ENCODE peak calls at places on chromosome 10, in eight cellular contexts. B is NCI-H1417 treated with DMSO at 0.1 percent for 48 hours; C is body of pancreas; K is mesothelial cell of epicardium; A is CD8-positive, alpha-beta memory T cell; U is dermis blood vessel endothelial cell; S is MCF 10A; N is NCI-H1105. Z is an unnamed sample.

GRCh38 chr10:102420443-102420809 is 210 bp upstream of the FBXL15 start:
- DNase-seq in B (no peak), C (peak; percentile 90), K (no peak), A (no peak), U (no peak), S (no peak), N (peak; percentile 70), Z (no peak)

GRCh38 chr10:49394933-49395740 is 752 bp downstream of the DRGX start:
- DNase-seq in B (no peak), C (no peak), K (no peak), A (no peak), U (no peak), S (no peak), N (no peak), Z (no peak)

GRCh38 chr10:121823993-121824463 is 103.8 kb downstream of the ATE1 start:
- DNase-seq in B (no peak), C (no peak), K (no peak), A (no peak), U (peak; percentile 66), S (peak; percentile 50), N (no peak), Z (peak; percentile 7)

GRCh38 chr10:43268491-43268890 is 1.6 kb upstream of the RASGEF1A start:
- DNase-seq in B (no peak), C (no peak), K (no peak), A (no peak), U (no peak), S (no peak), N (no peak), Z (no peak)

GRCh38 chr10:970311-971149 is 17.7 kb upstream of the GTPBP4 start:
- DNase-seq in B (peak; percentile 44), C (peak; percentile 35), K (no peak), A (no peak), U (no peak), S (no peak), N (peak; percentile 10), Z (no peak)

GRCh38 chr10:114458955-114459354 is 54.7 kb upstream of the AFAP1L2 start:
- DNase-seq in B (no peak), C (peak; percentile 68), K (no peak), A (no peak), U (peak; percentile 53), S (peak; percentile 46), N (no peak), Z (no peak)

GRCh38 chr10:26448706-26449435 is 10.7 kb downstream of the APBB1IP start:
- DNase-seq in B (no peak), C (no peak), K (no peak), A (peak; percentile 59), U (no peak), S (no peak), N (no peak), Z (peak; percentile 44)

GRCh38 chr10:28730031-28730778 is 52.9 kb downstream of the BAMBI start:
- DNase-seq in B (no peak), C (no peak), K (no peak), A (no peak), U (no peak), S (no peak), N (no peak), Z (no peak)

GRCh38 chr10:35328404-35329037 is 7.8 kb upstream of the CCNY start:
- DNase-seq in B (no peak), C (no peak), K (no peak), A (no peak), U (no peak), S (no peak), N (no peak), Z (no peak)

GRCh38 chr10:11175823-11176243 is 158.2 kb downstream of the CELF2 start:
- DNase-seq in B (no peak), C (no peak), K (no peak), A (no peak), U (no peak), S (no peak), N (no peak), Z (no peak)